ENCODE peak calls at places on chromosomes 5 and 9, in nine cellular contexts. B, N, V, J, L, H, G, O and M are unnamed samples.

GRCh38 chr5:125140855-125141254 is 394.4 kb upstream of the ZNF608 start:
- DNase-seq in B (no peak), G (peak), J (no peak), V (no peak), O (no peak), N (peak), L (no peak), H (peak), M (no peak)

GRCh38 chr5:106691701-106692100 is 979.0 kb downstream of the EFNA5 start:
- DNase-seq in J (no peak), L (no peak), G (peak), O (no peak), N (no peak), V (no peak), B (no peak), H (no peak), M (no peak)

GRCh38 chr9:93302586-93303257 is 118.8 kb downstream of the WNK2 start:
- DNase-seq in B (peak), N (peak), V (peak), G (peak), O (peak), J (peak), L (peak), H (peak), M (peak)

GRCh38 chr5:57349214-57349613 is 133.4 kb downstream of the ACTBL2 start:
- DNase-seq in H (no peak), V (no peak), O (no peak), J (no peak), B (no peak), G (no peak), L (no peak), N (peak), M (no peak)

GRCh38 chr5:108681079-108681921 is 66.4 kb upstream of the FER start:
- DNase-seq in B (no peak), H (peak), O (peak), V (peak), G (peak), L (no peak), J (no peak), N (peak), M (peak)

GRCh38 chr9:113614843-113615648 is 151.5 kb downstream of the RGS3 start:
- DNase-seq in J (no peak), H (no peak), V (peak), N (peak), G (no peak), O (peak), B (no peak), L (peak), M (no peak)

GRCh38 chr5:176700239-176700847 is 53.1 kb downstream of the TSPAN17 start:
- DNase-seq in H (no peak), B (no peak), V (no peak), N (no peak), O (no peak), L (no peak), J (no peak), G (no peak), M (no peak)

GRCh38 chr5:42824347-42824976 is 12.8 kb upstream of the SELENOP start:
- DNase-seq in L (no peak), V (no peak), J (no peak), O (no peak), G (no peak), H (no peak), N (no peak), B (no peak), M (no peak)

GRCh38 chr5:78925102-78925876 is 59.8 kb downstream of the ARSB start:
- DNase-seq in V (no peak), N (no peak), O (no peak), G (no peak), H (no peak), L (no peak), B (no peak), J (no peak), M (no peak)

GRCh38 chr5:113214026-113214425 is 220.8 kb downstream of the TSSK1B start:
- DNase-seq in V (no peak), B (no peak), O (no peak), L (no peak), G (no peak), H (no peak), J (no peak), N (no peak), M (no peak)

GRCh38 chr9:125970340-125970739 is 223.2 kb downstream of the PBX3 start:
- DNase-seq in G (no peak), B (no peak), J (no peak), V (no peak), N (no peak), O (no peak), H (no peak), L (no peak), M (no peak)

GRCh38 chr9:93894691-93895079 is 60.5 kb downstream of the BARX1 start:
- DNase-seq in L (peak), B (no peak), G (no peak), J (no peak), N (no peak), V (peak), H (no peak), O (peak), M (no peak)

GRCh38 chr9:134624119-134624826 is 17.3 kb upstream of the COL5A1 start:
- DNase-seq in J (no peak), B (peak), V (peak), O (no peak), G (no peak), N (peak), H (no peak), L (no peak), M (no peak)

GRCh38 chr5:180603076-180603591 is 11.8 kb upstream of the SCGB3A1 start:
- DNase-seq in G (no peak), N (no peak), V (no peak), H (no peak), O (no peak), J (no peak), L (peak), B (no peak), M (no peak)

GRCh38 chr5:177431317-177432142 is 5.1 kb downstream of the GRK6 start:
- DNase-seq in L (peak), J (peak), G (no peak), B (peak), V (no peak), H (no peak), N (no peak), O (peak), M (peak)

GRCh38 chr5:109329296-109330252 is 80.2 kb downstream of the PJA2 start:
- DNase-seq in L (no peak), G (peak), H (peak), B (no peak), J (no peak), O (no peak), N (peak), V (no peak), M (no peak)

GRCh38 chr5:131532016-131532640 is 102.9 kb downstream of the RAPGEF6 start:
- DNase-seq in G (no peak), O (no peak), N (no peak), H (no peak), L (no peak), V (no peak), J (no peak), B (no peak), M (no peak)

GRCh38 chr5:135353952-135354721 is 44.9 kb downstream of the MACROH2A1 start:
- DNase-seq in H (peak), L (no peak), G (peak), N (peak), V (no peak), O (no peak), J (no peak), B (no peak), M (no peak)

GRCh38 chr5:3601929-3602712 is 6.5 kb downstream of the IRX1 start:
- DNase-seq in G (no peak), B (no peak), J (no peak), O (no peak), H (no peak), V (no peak), L (no peak), N (no peak), M (no peak)

GRCh38 chr5:33936004-33936380 is 194 bp upstream of the RXFP3 start:
- DNase-seq in G (peak), H (peak), O (peak), J (peak), V (peak), B (no peak), L (peak), N (peak), M (no peak)

GRCh38 chr9:110452227-110452801 is 114.7 kb upstream of the TXNDC8 start:
- DNase-seq in J (no peak), L (no peak), H (no peak), N (peak), G (peak), O (no peak), B (no peak), V (no peak), M (no peak)

GRCh38 chr5:169788168-169788567 is 151.1 kb downstream of the DOCK2 start:
- DNase-seq in N (peak), L (no peak), J (no peak), H (no peak), G (peak), B (no peak), V (no peak), O (no peak), M (no peak)

GRCh38 chr5:79834420-79835219 is 145.0 kb downstream of the CMYA5 start:
- DNase-seq in J (no peak), H (no peak), N (no peak), V (no peak), O (no peak), B (no peak), G (no peak), L (no peak), M (no peak)

GRCh38 chr9:130137870-130138653 is 34.1 kb upstream of the NCS1 start:
- DNase-seq in V (peak), B (no peak), O (no peak), G (peak), L (peak), J (no peak), N (peak), H (peak), M (no peak)

GRCh38 chr9:106878081-106878837 is 15.3 kb downstream of the ZNF462 start:
- DNase-seq in B (no peak), L (no peak), G (no peak), H (no peak), V (no peak), N (no peak), J (no peak), O (no peak), M (no peak)

GRCh38 chr5:175146733-175147132 is 297.2 kb downstream of the DRD1 start:
- DNase-seq in L (no peak), N (no peak), H (no peak), B (no peak), O (no peak), J (no peak), V (no peak), G (no peak), M (no peak)

GRCh38 chr9:120965344-120966004 is 38.9 kb upstream of the TRAF1 start:
- DNase-seq in J (no peak), V (no peak), O (no peak), N (peak), G (no peak), L (no peak), H (no peak), B (no peak), M (no peak)

GRCh38 chr9:127854169-127854833 is at the start of gene ENG:
- DNase-seq in G (peak), V (peak), H (no peak), O (no peak), N (peak), J (peak), B (no peak), L (peak), M (no peak)

GRCh38 chr9:111356567-111357244 is 26.7 kb upstream of the OR2K2 start:
- DNase-seq in N (peak), J (no peak), B (no peak), O (peak), H (peak), G (peak), V (peak), L (no peak), M (no peak)

GRCh38 chr5:43336159-43336558 is 22.9 kb upstream of the HMGCS1 start:
- DNase-seq in H (no peak), N (no peak), B (no peak), G (no peak), L (no peak), V (no peak), O (no peak), J (no peak), M (no peak)

GRCh38 chr5:153209016-153209415 is 281.5 kb upstream of the GRIA1 start:
- DNase-seq in O (no peak), G (peak), H (no peak), J (no peak), B (no peak), V (no peak), L (no peak), N (no peak), M (no peak)

GRCh38 chr9:105157178-105157583 is 87.3 kb upstream of the SLC44A1 start:
- DNase-seq in V (peak), J (no peak), H (no peak), B (peak), L (peak), N (peak), G (peak), O (peak), M (no peak)

GRCh38 chr9:72565535-72565934 is 44.1 kb downstream of the TMC1 start:
- DNase-seq in B (no peak), V (no peak), L (no peak), G (no peak), O (no peak), J (no peak), N (no peak), H (no peak), M (no peak)

GRCh38 chr5:177233206-177233605 is 70.3 kb downstream of the RAB24 start:
- DNase-seq in O (no peak), L (no peak), B (no peak), G (no peak), N (peak), J (no peak), V (no peak), H (no peak), M (no peak)

GRCh38 chr9:20507431-20507830 is 114.9 kb downstream of the MLLT3 start:
- DNase-seq in V (no peak), B (no peak), N (no peak), G (no peak), H (no peak), J (no peak), L (no peak), O (no peak), M (no peak)

GRCh38 chr9:93097496-93098205 is 1.6 kb downstream of the CARD19 start:
- DNase-seq in O (no peak), V (no peak), N (peak), G (no peak), H (no peak), L (no peak), B (no peak), J (peak), M (no peak)